ENCODE peak calls at places on chromosomes 13 and 19, in four cellular contexts. One of them, this sample, is unnamed.

GRCh38 chr13:50990540-50991506 is 81.2 kb downstream of the RNASEH2B start:
- DNase-seq in hepatocyte: peak; percentile 69
- DNase-seq in GM23338: peak; percentile 44
- DNase-seq in HCT116: no peak
- DNase-seq in this sample: peak; percentile 87

GRCh38 chr13:99220199-99220931 is 19.7 kb downstream of the UBAC2 start:
- DNase-seq in hepatocyte: no peak
- DNase-seq in HCT116: no peak
- DNase-seq in GM23338: no peak
- DNase-seq in this sample: no peak

GRCh38 chr13:40662866-40663265 is 3.6 kb downstream of the FOXO1 start:
- DNase-seq in HCT116: no peak
- DNase-seq in GM23338: peak; percentile 58
- DNase-seq in hepatocyte: no peak
- DNase-seq in this sample: no peak

GRCh38 chr13:59774511-59774911 is 389.2 kb downstream of the DIAPH3 start:
- DNase-seq in HCT116: no peak
- DNase-seq in GM23338: peak; percentile 30
- DNase-seq in hepatocyte: peak; percentile 22
- DNase-seq in this sample: peak; percentile 81

GRCh38 chr19:48812094-48812929 is 1.5 kb upstream of the BCAT2 start:
- DNase-seq in HCT116: no peak
- DNase-seq in hepatocyte: peak; percentile 93
- DNase-seq in GM23338: peak; percentile 94
- DNase-seq in this sample: peak; percentile 73

GRCh38 chr19:38650911-38651584 is 3.6 kb downstream of the ACTN4 start:
- DNase-seq in HCT116: no peak
- DNase-seq in GM23338: no peak
- DNase-seq in hepatocyte: peak; percentile 6
- DNase-seq in this sample: peak; percentile 94

GRCh38 chr13:82615043-82615442 is 1267.2 kb downstream of the SLITRK1 start:
- DNase-seq in HCT116: no peak
- DNase-seq in hepatocyte: no peak
- DNase-seq in GM23338: no peak
- DNase-seq in this sample: no peak

GRCh38 chr19:49930483-49931011 is 1.2 kb upstream of the NUP62 start:
- DNase-seq in hepatocyte: no peak
- DNase-seq in GM23338: peak; percentile 81
- DNase-seq in HCT116: peak; percentile 38
- DNase-seq in this sample: peak; percentile 56

GRCh38 chr19:45276284-45276687 is 25.2 kb downstream of the MARK4 start:
- DNase-seq in GM23338: no peak
- DNase-seq in hepatocyte: peak; percentile 85
- DNase-seq in HCT116: no peak
- DNase-seq in this sample: peak; percentile 14

GRCh38 chr19:35126624-35126959 is 8.3 kb downstream of the LGI4 start:
- DNase-seq in HCT116: no peak
- DNase-seq in GM23338: peak; percentile 48
- DNase-seq in hepatocyte: no peak
- DNase-seq in this sample: no peak

GRCh38 chr19:4075373-4075772 is 8.7 kb upstream of the ZBTB7A start:
- DNase-seq in hepatocyte: no peak
- DNase-seq in GM23338: no peak
- DNase-seq in HCT116: no peak
- DNase-seq in this sample: peak; percentile 33

GRCh38 chr13:46297338-46297737 is 85.6 kb downstream of the LRRC63 start:
- DNase-seq in GM23338: no peak
- DNase-seq in hepatocyte: no peak
- DNase-seq in HCT116: no peak
- DNase-seq in this sample: peak; percentile 26

GRCh38 chr13:102799544-102800144 is 725 bp downstream of the BIVM start:
- DNase-seq in GM23338: peak; percentile 21
- DNase-seq in HCT116: no peak
- DNase-seq in hepatocyte: peak; percentile 43
- DNase-seq in this sample: peak; percentile 61

GRCh38 chr19:17686592-17687042 is 1.5 kb downstream of the UNC13A start:
- DNase-seq in GM23338: peak; percentile 90
- DNase-seq in hepatocyte: peak; percentile 37
- DNase-seq in HCT116: peak; percentile 46
- DNase-seq in this sample: peak; percentile 49

GRCh38 chr19:10418281-10419199 is 1.8 kb upstream of the PDE4A start:
- DNase-seq in GM23338: peak; percentile 57
- DNase-seq in HCT116: no peak
- DNase-seq in hepatocyte: peak; percentile 17
- DNase-seq in this sample: peak; percentile 29
- TF ChIP-seq EZH2 in GM23338: peak; percentile 64
- TF ChIP-seq EZH2 in HCT116: no peak
- TF ChIP-seq EZH2 in hepatocyte: no peak
- TF ChIP-seq EZH2 in this sample: peak; percentile 41

GRCh38 chr13:89695343-89696257 is 1651.9 kb upstream of the MIR17HG start:
- DNase-seq in hepatocyte: peak; percentile 65
- DNase-seq in GM23338: peak; percentile 73
- DNase-seq in HCT116: peak; percentile 22
- DNase-seq in this sample: peak; percentile 41
- H3K9me2 ChIP-seq in hepatocyte: no peaks in the 10 kb centered on the region
- H3K9me2 ChIP-seq in GM23338: no peaks in the 10 kb centered on the region
- H3K9me2 ChIP-seq in HCT116: no peaks in the 10 kb centered on the region
- H3K9me2 ChIP-seq in this sample: no peaks in the 10 kb centered on the region

GRCh38 chr19:7981661-7982060 is 23.8 kb downstream of the ELAVL1 start:
- DNase-seq in HCT116: no peak
- DNase-seq in hepatocyte: no peak
- DNase-seq in GM23338: no peak
- DNase-seq in this sample: no peak

GRCh38 chr19:7980635-7981121 is 24.8 kb downstream of the ELAVL1 start:
- DNase-seq in hepatocyte: no peak
- DNase-seq in GM23338: no peak
- DNase-seq in HCT116: no peak
- DNase-seq in this sample: no peak

GRCh38 chr19:7980168-7980567 is 25.3 kb downstream of the ELAVL1 start:
- DNase-seq in HCT116: no peak
- DNase-seq in GM23338: no peak
- DNase-seq in hepatocyte: no peak
- DNase-seq in this sample: no peak

GRCh38 chr19:7982103-7982502 is 23.3 kb downstream of the ELAVL1 start:
- DNase-seq in hepatocyte: no peak
- DNase-seq in HCT116: no peak
- DNase-seq in GM23338: no peak
- DNase-seq in this sample: no peak

DNA sequence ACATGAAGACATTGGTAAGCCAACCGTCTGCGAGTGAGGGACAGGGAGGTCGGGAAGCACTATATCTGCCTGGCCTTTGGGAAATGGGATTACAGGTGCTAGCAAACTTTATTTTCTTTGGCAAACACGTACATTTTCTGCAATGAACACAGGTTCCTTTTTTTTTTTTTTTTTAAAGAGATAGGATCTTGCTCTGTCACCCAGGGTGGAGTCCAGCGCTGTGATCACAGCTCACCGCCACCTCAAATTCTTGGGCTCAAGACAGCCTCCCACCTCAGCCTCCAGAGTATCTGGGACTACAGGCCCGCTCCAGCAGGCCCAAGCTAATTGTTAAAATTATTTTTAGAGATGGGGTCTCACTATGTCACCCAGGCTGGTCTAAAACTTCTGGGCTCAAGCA is 24.2 kb downstream of the ELAVL1 start:
- DNase-seq in HCT116: no peak
- DNase-seq in hepatocyte: no peak
- DNase-seq in GM23338: no peak
- DNase-seq in this sample: no peak
- TF ChIP-seq EZH2 in HCT116: no peak
- TF ChIP-seq EZH2 in hepatocyte: no peak
- TF ChIP-seq EZH2 in GM23338: no peak
- TF ChIP-seq EZH2 in this sample: no peak

DNA sequence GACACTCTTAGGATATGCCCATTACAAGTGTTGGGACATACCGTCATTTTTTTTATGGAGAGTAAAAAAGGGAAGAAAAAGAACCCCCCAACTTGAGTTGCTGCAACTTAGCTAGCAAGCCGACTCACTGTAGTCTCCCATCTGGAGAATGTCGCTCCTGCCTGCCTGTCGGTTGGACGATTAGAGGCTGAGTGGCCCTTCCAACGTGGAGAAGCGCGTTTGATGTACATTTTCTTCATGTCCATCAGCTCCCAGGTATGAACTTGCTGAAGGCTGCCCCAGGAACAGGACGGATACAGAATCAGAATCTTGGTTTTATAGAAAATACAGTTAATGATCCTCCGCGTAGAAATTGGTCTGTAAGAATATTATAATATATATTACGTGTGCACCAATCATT is 189.0 kb upstream of the SOX1 start:
- DNase-seq in hepatocyte: no peak
- DNase-seq in GM23338: no peak
- DNase-seq in HCT116: no peak
- DNase-seq in this sample: no peak
- H3K9me2 ChIP-seq in hepatocyte: no peaks in the 10 kb centered on the region
- H3K9me2 ChIP-seq in GM23338: peaks cover 4% of the 10 kb centered on the region
- H3K9me2 ChIP-seq in HCT116: no peaks in the 10 kb centered on the region
- H3K9me2 ChIP-seq in this sample: no peaks in the 10 kb centered on the region

GRCh38 chr19:11694533-11695439 is 44.0 kb downstream of the ZNF823 start:
- DNase-seq in GM23338: peak; percentile 99
- DNase-seq in hepatocyte: peak; percentile 97
- DNase-seq in HCT116: peak; percentile 91
- DNase-seq in this sample: peak; percentile 98
- TF ChIP-seq EZH2 in GM23338: no peak
- TF ChIP-seq EZH2 in hepatocyte: no peak
- TF ChIP-seq EZH2 in HCT116: no peak
- TF ChIP-seq EZH2 in this sample: no peak

DNA sequence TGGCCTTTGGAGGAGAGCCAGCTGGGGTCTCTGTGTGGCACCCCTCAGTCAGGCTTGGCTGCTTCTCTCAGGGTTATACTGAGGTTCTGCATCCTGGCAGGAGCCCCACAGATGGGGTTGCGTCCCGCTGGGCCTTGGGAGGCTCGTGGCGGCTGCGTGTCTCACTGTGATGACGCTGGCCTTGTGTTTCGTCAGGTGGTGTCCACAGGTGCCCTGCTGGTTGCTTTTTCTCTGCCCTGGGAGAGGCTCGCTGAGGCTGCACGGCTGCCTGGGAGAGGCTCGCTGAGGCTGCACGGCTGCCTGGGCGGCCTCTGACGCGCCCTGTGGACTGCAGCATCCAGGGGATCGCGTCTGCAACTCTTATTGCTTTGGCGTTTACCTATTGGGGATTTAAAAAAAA is 15.4 kb downstream of the DOT1L start:
- DNase-seq in HCT116: no peak
- DNase-seq in hepatocyte: no peak
- DNase-seq in GM23338: no peak
- DNase-seq in this sample: no peak
- H3K9me2 ChIP-seq in HCT116: no peaks in the 10 kb centered on the region
- H3K9me2 ChIP-seq in hepatocyte: no peaks in the 10 kb centered on the region
- H3K9me2 ChIP-seq in GM23338: no peaks in the 10 kb centered on the region
- H3K9me2 ChIP-seq in this sample: no peaks in the 10 kb centered on the region